ENCODE peak calls at places on chromosome 2, in five cellular contexts. T is activated T-helper 1 cell treated with Interleukin-2 at 50 U/mL for 16 hours, X is NCI-H69, O is T1000, W is nephron progenitor cell. R is an unnamed sample.
A peak's percentile ranks its signal among the peaks of the same experiment; 100 is the strongest.

GRCh38 chr2:197254776-197255521 is 55.6 kb downstream of the ANKRD44 start:
- DNase-seq in T (no peak), X (peak; percentile 53), O (no peak), W (peak; percentile 8), R (no peak)

GRCh38 chr2:240557808-240558207 is at the start of gene ANKMY1:
- DNase-seq in T (peak; percentile 48), X (peak; percentile 68), O (peak; percentile 29), W (peak; percentile 88), R (peak; percentile 90)

GRCh38 chr2:226799976-226800940 is 638 bp upstream of the IRS1 start:
- DNase-seq in T (no peak), X (peak; percentile 67), O (no peak), W (peak; percentile 12), R (no peak)

GRCh38 chr2:127612111-127612822 is 33.7 kb upstream of the GPR17 start:
- DNase-seq in T (no peak), X (no peak), O (no peak), W (no peak), R (no peak)

GRCh38 chr2:1590611-1591460 is 153.5 kb downstream of the PXDN start:
- DNase-seq in T (no peak), X (no peak), O (no peak), W (no peak), R (peak; percentile 51)

GRCh38 chr2:163319006-163319405 is 416.8 kb downstream of the FIGN start:
- DNase-seq in T (no peak), X (no peak), O (no peak), W (no peak), R (no peak)

GRCh38 chr2:45839388-45840251 is 188.1 kb downstream of the PRKCE start:
- DNase-seq in T (no peak), X (peak; percentile 52), O (no peak), W (no peak), R (no peak)

GRCh38 chr2:20496942-20497341 is 50.1 kb downstream of the RHOB start:
- DNase-seq in T (no peak), X (no peak), O (no peak), W (no peak), R (no peak)

GRCh38 chr2:37322368-37322767 is 2.3 kb downstream of the PRKD3 start:
- DNase-seq in T (no peak), X (peak; percentile 31), O (no peak), W (no peak), R (peak; percentile 47)

GRCh38 chr2:232291343-232291742 is 87.2 kb upstream of the ALPP start:
- DNase-seq in T (no peak), X (no peak), O (no peak), W (no peak), R (no peak)

GRCh38 chr2:197293252-197294007 is 17.1 kb downstream of the ANKRD44 start:
- DNase-seq in T (no peak), X (no peak), O (no peak), W (no peak), R (no peak)

GRCh38 chr2:134375935-134376334 is 122.1 kb downstream of the MGAT5 start:
- DNase-seq in T (no peak), X (peak; percentile 62), O (no peak), W (peak; percentile 8), R (peak; percentile 53)

GRCh38 chr2:25340340-25340886 is 1.3 kb downstream of the DNMT3A start:
- DNase-seq in T (peak; percentile 14), X (peak; percentile 84), O (no peak), W (peak; percentile 39), R (peak; percentile 64)

GRCh38 chr2:219350215-219350937 is 17.8 kb upstream of the RESP18 start:
- DNase-seq in T (no peak), X (no peak), O (no peak), W (no peak), R (no peak)

GRCh38 chr2:163943403-163944356 is 207.9 kb upstream of the FIGN start:
- DNase-seq in T (no peak), X (no peak), O (no peak), W (no peak), R (no peak)

GRCh38 chr2:110806053-110806452 is 73.7 kb downstream of the ACOXL start:
- DNase-seq in T (no peak), X (no peak), O (no peak), W (no peak), R (no peak)

GRCh38 chr2:95056461-95057459 is 31.3 kb downstream of the MAL start:
- DNase-seq in T (no peak), X (no peak), O (no peak), W (no peak), R (no peak)

GRCh38 chr2:174337337-174338154 is 2.8 kb downstream of the SP9 start:
- DNase-seq in T (no peak), X (peak; percentile 67), O (no peak), W (peak; percentile 61), R (no peak)

GRCh38 chr2:15768142-15769088 is 171.9 kb upstream of the MYCN start:
- DNase-seq in T (no peak), X (no peak), O (no peak), W (peak; percentile 33), R (no peak)

GRCh38 chr2:152369176-152369860 is 34.3 kb downstream of the FMNL2 start:
- DNase-seq in T (no peak), X (peak; percentile 32), O (peak; percentile 28), W (no peak), R (no peak)

GRCh38 chr2:42470706-42471105 is 23.1 kb downstream of the KCNG3 start:
- DNase-seq in T (no peak), X (no peak), O (no peak), W (no peak), R (no peak)

GRCh38 chr2:165601866-165602636 is 132.6 kb downstream of the CSRNP3 start:
- DNase-seq in T (no peak), X (no peak), O (no peak), W (no peak), R (no peak)

GRCh38 chr2:95267458-95268207 is 6.6 kb upstream of the PROM2 start:
- DNase-seq in T (no peak), X (no peak), O (no peak), W (no peak), R (no peak)

GRCh38 chr2:148253716-148254115 is 232.8 kb downstream of the MBD5 start:
- DNase-seq in T (no peak), X (peak; percentile 40), O (no peak), W (no peak), R (peak; percentile 44)

GRCh38 chr2:173657996-173658717 is 303.5 kb downstream of the CDCA7 start:
- DNase-seq in T (no peak), X (no peak), O (peak; percentile 69), W (no peak), R (no peak)

GRCh38 chr2:201618744-201619654 is 24.3 kb downstream of the TMEM237 start:
- DNase-seq in T (no peak), X (peak; percentile 85), O (peak; percentile 81), W (no peak), R (no peak)